ENCODE peak calls at places on chromosomes 13 and 19, in eight cellular contexts. A, D, P, U, J, E, S and G are unnamed samples.

GRCh38 chr19:33500586-33500985 is 21.0 kb downstream of the PEPD start:
- DNase-seq in E (no peak), A (no peak), D (no peak), S (no peak), U (no peak), J (no peak), P (no peak), G (no peak)

GRCh38 chr13:32041429-32041828 is 9.9 kb downstream of the FRY start:
- DNase-seq in E (no peak), D (no peak), U (no peak), A (no peak), P (no peak), S (no peak), J (no peak), G (no peak)

GRCh38 chr19:42360787-42361544 is 29.1 kb downstream of the CNFN start:
- DNase-seq in A (no peak), U (no peak), E (no peak), J (no peak), D (no peak), S (no peak), P (no peak), G (no peak)

GRCh38 chr13:112859128-112859816 is 109.7 kb upstream of the MCF2L start:
- DNase-seq in A (no peak), J (no peak), S (no peak), D (no peak), P (no peak), U (no peak), E (no peak), G (no peak)

GRCh38 chr19:32812571-32812970 is 57.0 kb downstream of the SLC7A9 start:
- DNase-seq in P (no peak), J (no peak), D (no peak), U (no peak), A (no peak), E (no peak), S (no peak), G (no peak)

GRCh38 chr13:107864543-107865460 is 350.5 kb downstream of the LIG4 start:
- DNase-seq in J (peak), S (no peak), E (peak), U (no peak), A (peak), P (peak), D (peak), G (no peak)

GRCh38 chr19:54875506-54875905 is 1.5 kb downstream of the FCAR start:
- DNase-seq in U (no peak), P (no peak), J (no peak), E (no peak), D (no peak), A (no peak), S (no peak), G (no peak)

GRCh38 chr13:42746846-42747245 is 34.5 kb upstream of the FAM216B start:
- DNase-seq in J (peak), E (peak), D (no peak), P (no peak), A (no peak), U (no peak), S (no peak), G (peak)

GRCh38 chr19:55115446-55116065 is 1.9 kb downstream of the PPP1R12C start:
- DNase-seq in E (peak), S (no peak), A (no peak), U (no peak), D (no peak), P (no peak), J (no peak), G (peak)

GRCh38 chr13:49580980-49581680 is 4.2 kb downstream of the RCBTB1 start:
- DNase-seq in D (no peak), S (no peak), J (no peak), A (no peak), U (no peak), E (no peak), P (no peak), G (no peak)

GRCh38 chr13:74132768-74133656 is 1.2 kb downstream of the KLF12 start:
- DNase-seq in S (peak), J (peak), P (peak), U (peak), A (peak), D (no peak), E (no peak), G (peak)

GRCh38 chr19:9702186-9702585 is 27.3 kb upstream of the ZNF562 start:
- DNase-seq in A (no peak), S (no peak), E (no peak), D (no peak), U (no peak), P (no peak), J (no peak), G (no peak)

GRCh38 chr19:15159251-15159650 is 41.5 kb downstream of the NOTCH3 start:
- DNase-seq in P (no peak), J (no peak), E (peak), S (no peak), U (no peak), D (no peak), A (peak), G (no peak)

GRCh38 chr13:82751221-82751620 is 1131.1 kb downstream of the SLITRK1 start:
- DNase-seq in A (no peak), E (no peak), J (no peak), P (no peak), S (no peak), U (no peak), D (no peak), G (no peak)

GRCh38 chr13:42048625-42049453 is at the start of gene DGKH:
- DNase-seq in J (peak), S (peak), P (peak), E (peak), D (no peak), U (peak), A (peak), G (peak)

GRCh38 chr19:5228932-5229777 is 111.5 kb downstream of the PTPRS start:
- DNase-seq in D (no peak), A (no peak), E (no peak), P (no peak), U (no peak), S (no peak), J (no peak), G (no peak)

GRCh38 chr19:33125929-33126388 is 6.0 kb upstream of the WDR88 start:
- DNase-seq in E (peak), U (peak), J (peak), S (peak), P (peak), D (peak), A (peak), G (peak)

GRCh38 chr13:21800847-21801616 is 130.2 kb downstream of the FGF9 start:
- DNase-seq in A (no peak), E (no peak), J (no peak), D (no peak), P (no peak), S (no peak), U (no peak), G (no peak)

GRCh38 chr19:1744822-1745563 is 8.3 kb upstream of the ONECUT3 start:
- DNase-seq in A (no peak), E (no peak), P (no peak), S (peak), D (no peak), J (no peak), U (no peak), G (no peak)
- TF ChIP-seq CTCF in A (no peak), E (no peak), P (no peak), S (no peak), D (no peak), J (no peak), U (no peak), G (peak)

DNA sequence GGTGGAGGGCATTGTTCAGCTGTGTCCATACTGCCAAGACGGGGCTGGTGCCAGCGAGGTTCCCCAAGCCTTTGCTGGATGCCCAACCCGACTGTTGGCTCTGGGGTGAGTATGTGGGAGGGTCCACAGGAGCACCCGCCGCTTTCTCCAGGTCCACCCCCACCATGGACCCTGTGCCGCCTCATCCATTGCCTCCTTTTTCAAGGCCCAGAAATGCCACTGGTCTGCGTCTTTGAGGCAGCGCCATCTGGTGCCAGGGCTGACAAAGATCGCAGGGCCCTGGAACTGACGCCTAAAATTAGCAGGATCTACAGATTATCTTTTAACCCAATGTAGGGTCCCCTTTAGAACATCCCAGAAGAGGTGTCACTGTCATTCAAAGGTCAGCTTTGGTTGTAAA is 34.6 kb downstream of the NFIX start:
- DNase-seq in D (no peak), J (peak), A (no peak), U (no peak), P (peak), E (no peak), S (no peak), G (no peak)
- TF ChIP-seq CTCF in D (peak), J (no peak), A (peak), U (peak), P (peak), E (peak), S (peak), G (peak)

GRCh38 chr19:30345686-30346085 is 26.5 kb upstream of the ZNF536 start:
- DNase-seq in D (no peak), E (no peak), P (no peak), A (no peak), J (no peak), S (no peak), U (no peak), G (no peak)
- TF ChIP-seq CTCF in D (no peak), E (no peak), P (no peak), A (no peak), J (no peak), S (no peak), U (no peak), G (no peak)

DNA sequence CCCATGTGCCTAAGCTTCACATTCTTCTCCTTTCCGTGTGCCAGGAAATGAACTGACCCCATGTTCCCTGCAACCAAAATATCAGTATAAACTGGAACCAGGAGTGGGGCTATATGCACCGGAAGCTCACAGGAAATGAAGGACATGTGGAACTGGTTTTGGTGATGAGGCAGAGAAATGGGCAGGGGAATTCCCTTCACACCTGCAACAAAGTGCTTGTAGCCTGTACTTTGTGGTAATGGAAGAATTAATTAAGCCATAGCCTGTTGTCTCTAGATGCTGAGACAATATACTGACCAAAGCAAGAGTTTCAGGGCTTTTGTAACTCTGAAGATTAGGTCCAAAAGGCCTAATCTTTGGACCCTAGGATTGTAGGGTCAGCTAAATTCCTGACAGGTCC is 15.5 kb upstream of the UGGT2 start:
- DNase-seq in A (no peak), P (no peak), E (no peak), U (no peak), D (no peak), J (no peak), S (no peak), G (no peak)
- TF ChIP-seq CTCF in A (no peak), P (no peak), E (no peak), U (no peak), D (no peak), J (no peak), S (no peak), G (no peak)

DNA sequence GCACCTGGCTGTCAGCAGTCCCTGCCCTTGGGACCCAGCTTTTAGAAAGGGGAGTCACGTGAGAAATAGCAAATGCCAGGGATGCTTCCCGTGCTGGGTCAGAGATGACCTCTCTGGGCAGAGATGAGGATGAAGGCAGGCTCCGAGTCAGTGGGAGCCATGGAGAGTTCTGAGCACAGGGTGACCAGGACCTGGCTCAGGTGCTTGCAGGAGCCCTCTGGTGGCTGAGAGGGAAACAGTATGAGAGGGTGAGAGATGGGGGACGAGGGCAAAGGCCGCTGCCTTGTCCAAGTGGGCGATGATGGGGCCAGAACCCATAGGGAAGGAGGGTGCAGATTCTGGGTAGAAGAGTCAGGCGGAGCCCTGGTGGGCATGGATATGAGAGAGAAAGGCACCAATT is 15.8 kb downstream of the TMED1 start:
- DNase-seq in J (no peak), A (no peak), U (no peak), E (no peak), P (no peak), S (no peak), D (no peak), G (no peak)
- TF ChIP-seq CTCF in J (no peak), A (peak), U (peak), E (peak), P (peak), S (no peak), D (peak), G (peak)

GRCh38 chr19:797528-798414 is 519 bp downstream of the PTBP1 start:
- DNase-seq in P (peak), E (peak), S (peak), U (peak), J (peak), D (peak), A (peak), G (peak)

GRCh38 chr19:801030-801860 is 4.0 kb downstream of the PTBP1 start:
- DNase-seq in S (peak), D (no peak), U (peak), E (peak), P (no peak), A (peak), J (peak), G (no peak)

GRCh38 chr19:798415-799075 is 1.3 kb downstream of the PTBP1 start:
- DNase-seq in E (no peak), P (peak), A (no peak), D (no peak), S (peak), J (no peak), U (peak), G (no peak)

GRCh38 chr19:800360-801029 is 3.2 kb downstream of the PTBP1 start:
- DNase-seq in P (no peak), E (peak), S (peak), D (no peak), A (no peak), U (peak), J (peak), G (no peak)

DNA sequence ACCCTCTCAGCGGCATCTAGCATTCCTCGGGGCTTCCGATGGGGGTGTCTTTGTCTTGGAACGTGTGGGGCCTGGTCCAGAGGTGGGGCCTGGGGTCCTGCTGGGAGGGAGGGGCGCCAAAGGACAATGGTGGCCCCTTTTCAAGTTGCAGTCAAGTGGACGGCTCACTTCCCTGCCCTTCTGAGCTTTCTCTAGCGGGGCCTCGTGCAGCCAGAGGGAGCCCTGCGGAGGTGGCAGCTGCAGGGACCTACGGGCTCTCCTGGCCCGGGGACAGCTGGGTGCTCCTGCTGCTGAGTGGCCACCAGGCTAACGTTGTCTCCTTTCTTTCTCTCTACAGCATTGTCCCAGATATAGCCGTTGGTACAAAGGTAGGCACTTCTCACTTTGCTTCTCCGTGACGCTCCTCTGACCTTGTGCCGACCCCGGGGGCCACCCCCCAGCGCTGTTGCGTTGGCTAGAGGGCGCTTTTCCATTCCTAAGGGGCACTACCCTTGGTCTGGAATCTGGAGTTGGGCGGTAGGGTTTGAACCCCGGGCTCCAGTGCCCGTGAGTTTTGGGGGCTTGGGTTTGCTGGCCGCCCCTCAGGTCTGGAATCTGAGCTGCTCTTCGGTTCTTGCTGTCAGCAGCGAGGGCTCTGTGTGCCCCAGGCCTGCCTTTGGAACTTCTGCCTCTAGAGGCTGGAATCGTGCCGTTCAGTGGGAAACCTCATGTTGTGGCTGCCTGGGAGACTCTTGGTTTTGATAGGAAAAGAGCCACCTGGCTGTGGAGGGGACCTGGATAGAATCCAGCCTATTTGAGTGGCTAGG is 2.0 kb downstream of the PTBP1 start:
- DNase-seq in S (peak), J (peak), A (peak), U (peak), D (no peak), P (peak), E (peak), G (peak)
- TF ChIP-seq CTCF in S (no peak), J (no peak), A (peak), U (no peak), D (peak), P (peak), E (peak), G (peak)